ENCODE peak calls at places on chromosomes 11 and 22, in six cellular contexts. U is HuH-7.5, N is NCI-H1436, B is immature natural killer cell, A is epithelial cell of esophagus, O is NCI-H2081. I is an unnamed sample.

GRCh38 chr11:78208257-78209165 is 19.8 kb downstream of the USP35 start:
- DNase-seq in U (no peak), N (no peak), B (no peak), A (no peak), O (no peak), I (peak)

GRCh38 chr22:29207562-29208501 is 2.1 kb downstream of the EMID1 start:
- DNase-seq in U (peak), N (no peak), B (no peak), A (no peak), O (no peak), I (no peak)

GRCh38 chr11:3150726-3151125 is 14.4 kb downstream of the OSBPL5 start:
- DNase-seq in U (no peak), N (no peak), B (no peak), A (no peak), O (no peak), I (no peak)

GRCh38 chr11:15123849-15124248 is 9.1 kb downstream of the INSC start:
- DNase-seq in U (no peak), N (no peak), B (no peak), A (peak), O (no peak), I (no peak)

GRCh38 chr11:94142308-94143277 is 14.0 kb downstream of the PANX1 start:
- DNase-seq in U (no peak), N (no peak), B (no peak), A (no peak), O (no peak), I (no peak)

GRCh38 chr11:102761646-102762238 is 18.7 kb downstream of the MMP10 start:
- DNase-seq in U (no peak), N (no peak), B (no peak), A (no peak), O (no peak), I (peak)

GRCh38 chr11:62193954-62194353 is 3.9 kb downstream of the SCGB1D1 start:
- DNase-seq in U (no peak), N (no peak), B (no peak), A (peak), O (no peak), I (peak)

GRCh38 chr11:101436511-101437142 is 147.2 kb downstream of the TRPC6 start:
- DNase-seq in U (no peak), N (peak), B (no peak), A (peak), O (peak), I (peak)

GRCh38 chr11:34339149-34340064 is 18.4 kb downstream of the ABTB2 start:
- DNase-seq in U (no peak), N (no peak), B (peak), A (no peak), O (no peak), I (no peak)

GRCh38 chr11:30346068-30346688 is 23.3 kb downstream of the ARL14EP start:
- DNase-seq in U (peak), N (peak), B (peak), A (peak), O (peak), I (no peak)

GRCh38 chr11:70112017-70112434 is 33.9 kb downstream of the ANO1 start:
- DNase-seq in U (no peak), N (no peak), B (no peak), A (no peak), O (no peak), I (peak)

I was measured in trophoblast cell.